ENCODE peak calls at places on chromosomes 13 and 19, in four cellular contexts. Q is activated naive CD4-positive, alpha-beta T cell; J is dorsolateral prefrontal cortex; P is AG10803. R is an unnamed sample.

GRCh38 chr19:48760514-48761221 is 5.3 kb downstream of the FGF21 start:
- DNase-seq in Q (no peak), J (no peak), P (no peak), R (no peak)

GRCh38 chr13:27001705-27002104 is 169.9 kb downstream of the USP12 start:
- DNase-seq in Q (no peak), J (no peak), P (no peak), R (no peak)

GRCh38 chr19:12825259-12826131 is 8.9 kb downstream of the RTBDN start:
- DNase-seq in Q (no peak), J (no peak), P (peak), R (no peak)

GRCh38 chr13:42477588-42478190 is 96.3 kb upstream of the TNFSF11 start:
- DNase-seq in Q (no peak), J (no peak), P (no peak), R (no peak)

GRCh38 chr19:18349524-18350128 is 9.2 kb downstream of the PGPEP1 start:
- DNase-seq in Q (no peak), J (peak), P (peak), R (peak)

GRCh38 chr13:107669356-107669755 is 546.0 kb downstream of the LIG4 start:
- DNase-seq in Q (no peak), J (no peak), P (peak), R (no peak)

GRCh38 chr19:41939861-41940442 is 11.7 kb upstream of the ERFL start:
- DNase-seq in Q (no peak), J (no peak), P (no peak), R (peak)

GRCh38 chr19:7145494-7145893 is 76.0 kb downstream of the ZNF557 start:
- DNase-seq in Q (no peak), J (no peak), P (no peak), R (no peak)

GRCh38 chr19:16611121-16611520 is 16.9 kb downstream of the MED26 start:
- DNase-seq in Q (no peak), J (no peak), P (no peak), R (no peak)

GRCh38 chr13:49246850-49247721 is 639 bp upstream of the CDADC1 start:
- DNase-seq in Q (no peak), J (no peak), P (no peak), R (no peak)

GRCh38 chr13:109856350-109856749 is 70.0 kb upstream of the IRS2 start:
- DNase-seq in Q (no peak), J (no peak), P (no peak), R (no peak)

GRCh38 chr13:43167058-43167457 is 143.7 kb downstream of the DNAJC15 start:
- DNase-seq in Q (no peak), J (no peak), P (no peak), R (no peak)

GRCh38 chr13:79973533-79973963 is 367.4 kb downstream of the SPRY2 start:
- DNase-seq in Q (no peak), J (no peak), P (no peak), R (peak)

GRCh38 chr13:112955271-112955937 is 13.6 kb upstream of the MCF2L start:
- DNase-seq in Q (no peak), J (no peak), P (no peak), R (peak)

GRCh38 chr19:3324405-3324856 is 42.0 kb upstream of the NFIC start:
- DNase-seq in Q (peak), J (no peak), P (no peak), R (peak)

GRCh38 chr19:30783212-30783611 is 411.0 kb downstream of the ZNF536 start:
- DNase-seq in Q (no peak), J (no peak), P (no peak), R (no peak)

GRCh38 chr13:49740870-49741269 is 49.6 kb upstream of the EBPL start:
- DNase-seq in Q (no peak), J (no peak), P (no peak), R (no peak)

GRCh38 chr13:45341799-45342584 is 1.0 kb upstream of the TPT1 start:
- DNase-seq in Q (no peak), J (no peak), P (peak), R (no peak)

GRCh38 chr19:18421371-18421959 is 2.3 kb downstream of the SSBP4 start:
- DNase-seq in Q (no peak), J (no peak), P (no peak), R (no peak)

GRCh38 chr19:32471095-32471494 is 65.5 kb downstream of the DPY19L3 start:
- DNase-seq in Q (no peak), J (peak), P (no peak), R (peak)

GRCh38 chr13:73849292-73849691 is 284.9 kb downstream of the KLF12 start:
- DNase-seq in Q (no peak), J (no peak), P (peak), R (no peak)

GRCh38 chr19:53103903-53104203 is 631 bp upstream of the ZNF160 start:
- DNase-seq in Q (no peak), J (no peak), P (no peak), R (no peak)

GRCh38 chr19:42191855-42192254 is 25.6 kb downstream of the DEDD2 start:
- DNase-seq in Q (no peak), J (no peak), P (peak), R (no peak)

GRCh38 chr13:45490068-45490467 is 25.3 kb downstream of the COG3 start:
- DNase-seq in Q (no peak), J (no peak), P (no peak), R (no peak)

GRCh38 chr19:35383536-35383935 is 12.7 kb downstream of the GPR42 start:
- DNase-seq in Q (no peak), J (no peak), P (no peak), R (no peak)

GRCh38 chr19:15871570-15871969 is 26.3 kb downstream of the CYP4F2 start:
- DNase-seq in Q (no peak), J (no peak), P (no peak), R (no peak)

GRCh38 chr19:19039901-19040300 is 6.5 kb downstream of the ARMC6 start:
- DNase-seq in Q (no peak), J (no peak), P (no peak), R (no peak)

GRCh38 chr19:48813123-48813911 is 2.5 kb upstream of the BCAT2 start:
- DNase-seq in Q (no peak), J (no peak), P (no peak), R (no peak)